ENCODE peak calls at places on chromosomes 7 and 10, in ten cellular contexts. X is heart left ventricle, O is cardiac fibroblast, N is brain microvascular endothelial cell, C is epithelial cell of esophagus, P is MM.1S, G is right lobe of liver, A is AG04450, D is astrocyte of the spinal cord, U is lower leg skin. I is an unnamed sample.

GRCh38 chr7:135620980-135621850 is 41.1 kb upstream of the STMP1 start:
- DNase-seq in U (peak), A (peak), O (peak), D (peak), C (peak), N (peak), X (peak), P (peak), G (no peak), I (peak)

GRCh38 chr7:90604383-90604782 is 8.3 kb downstream of the CDK14 start:
- DNase-seq in N (no peak), P (no peak), A (no peak), G (no peak), X (no peak), D (no peak), U (no peak), C (peak), O (no peak), I (no peak)

GRCh38 chr10:71583076-71583475 is 136.5 kb downstream of the C10orf105 start:
- DNase-seq in D (no peak), A (no peak), N (no peak), P (no peak), X (no peak), U (no peak), O (no peak), C (no peak), G (no peak), I (no peak)

GRCh38 chr7:105277341-105277740 is 111.4 kb downstream of the SRPK2 start:
- DNase-seq in D (peak), U (no peak), P (no peak), O (no peak), G (no peak), N (no peak), C (peak), A (peak), X (no peak), I (no peak)

GRCh38 chr10:52280051-52280450 is 34.0 kb upstream of the DKK1 start:
- DNase-seq in U (no peak), X (no peak), O (peak), N (no peak), A (no peak), G (no peak), C (no peak), D (no peak), P (no peak), I (no peak)

GRCh38 chr10:71331736-71332135 is 12.7 kb downstream of the SLC29A3 start:
- DNase-seq in O (no peak), C (peak), N (no peak), P (no peak), U (no peak), D (no peak), G (no peak), A (no peak), X (no peak), I (no peak)

GRCh38 chr10:26890956-26891355 is 30.2 kb upstream of the ABI1 start:
- DNase-seq in P (peak), U (peak), C (peak), X (no peak), A (peak), O (peak), N (peak), D (peak), G (no peak), I (peak)

GRCh38 chr7:27128034-27128433 is 2.5 kb downstream of the HOXA4 start:
- DNase-seq in O (no peak), A (peak), D (peak), U (no peak), N (no peak), X (no peak), P (no peak), C (no peak), G (no peak), I (no peak)

GRCh38 chr10:129966370-129966769 is 2.3 kb upstream of the EBF3 start:
- DNase-seq in A (no peak), N (no peak), C (no peak), O (no peak), P (no peak), U (no peak), X (no peak), G (no peak), D (no peak), I (no peak)

GRCh38 chr10:10361486-10361885 is 656.2 kb upstream of the CELF2 start:
- DNase-seq in D (no peak), U (no peak), C (no peak), N (no peak), X (no peak), A (no peak), P (no peak), O (no peak), G (no peak), I (no peak)

GRCh38 chr7:42237162-42237821 is at the start of gene GLI3:
- DNase-seq in D (peak), A (peak), O (peak), X (peak), C (peak), P (peak), N (peak), G (peak), U (peak), I (peak)

GRCh38 chr7:47557317-47557985 is 24.5 kb downstream of the TNS3 start:
- DNase-seq in X (no peak), A (no peak), P (no peak), O (peak), G (no peak), C (no peak), D (no peak), N (peak), U (peak), I (no peak)

GRCh38 chr10:121332829-121333765 is 265.1 kb downstream of the FGFR2 start:
- DNase-seq in A (no peak), C (peak), G (no peak), O (no peak), P (no peak), D (no peak), X (no peak), U (peak), N (no peak), I (no peak)

GRCh38 chr7:87318741-87319140 is 26.7 kb upstream of the CROT start:
- DNase-seq in P (peak), O (no peak), G (no peak), N (no peak), A (no peak), U (no peak), C (peak), D (no peak), X (no peak), I (no peak)

DNA sequence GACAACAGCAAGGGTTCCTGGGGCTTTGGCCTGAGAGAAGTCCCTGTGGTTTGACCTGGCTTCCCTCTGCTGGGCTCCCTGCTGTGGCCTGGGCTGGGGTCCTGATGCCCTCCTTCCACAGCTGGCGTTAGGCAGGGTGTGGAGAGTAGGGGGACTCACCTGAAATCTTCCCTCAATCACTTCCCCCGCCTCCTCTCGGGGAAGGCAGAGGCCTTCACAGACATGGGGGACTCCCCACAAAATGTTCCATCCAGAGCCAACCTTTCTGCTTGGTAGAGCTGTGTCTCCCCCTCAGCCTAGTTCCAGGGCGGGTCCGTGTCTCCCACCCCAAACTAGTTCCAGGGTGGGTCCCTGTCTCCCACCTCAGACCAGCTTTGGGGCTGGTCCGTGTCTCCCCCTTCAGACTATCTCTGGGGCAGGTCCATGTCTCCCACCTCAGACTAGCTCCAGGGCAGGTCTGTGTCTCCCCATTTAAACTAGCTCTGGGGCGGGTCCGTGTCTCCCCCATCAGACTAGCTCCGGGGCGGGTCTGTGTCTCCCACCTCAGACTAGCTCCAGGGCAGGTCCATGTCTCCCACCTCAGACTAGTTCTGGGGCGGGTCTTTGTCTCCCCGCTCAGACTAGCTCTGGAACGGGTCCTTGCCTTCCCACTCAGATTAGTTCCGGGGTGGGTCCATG is 2.2 kb downstream of the PVRIG start:
- DNase-seq in P (no peak), U (no peak), A (no peak), D (no peak), G (no peak), X (no peak), O (no peak), N (no peak), C (no peak), I (no peak)
- H3K4me3 ChIP-seq in P (peak), U (no peak), A (no peak), D (no peak), G (no peak), X (no peak), O (no peak), N (no peak), C (no peak), I (no peak)

DNA sequence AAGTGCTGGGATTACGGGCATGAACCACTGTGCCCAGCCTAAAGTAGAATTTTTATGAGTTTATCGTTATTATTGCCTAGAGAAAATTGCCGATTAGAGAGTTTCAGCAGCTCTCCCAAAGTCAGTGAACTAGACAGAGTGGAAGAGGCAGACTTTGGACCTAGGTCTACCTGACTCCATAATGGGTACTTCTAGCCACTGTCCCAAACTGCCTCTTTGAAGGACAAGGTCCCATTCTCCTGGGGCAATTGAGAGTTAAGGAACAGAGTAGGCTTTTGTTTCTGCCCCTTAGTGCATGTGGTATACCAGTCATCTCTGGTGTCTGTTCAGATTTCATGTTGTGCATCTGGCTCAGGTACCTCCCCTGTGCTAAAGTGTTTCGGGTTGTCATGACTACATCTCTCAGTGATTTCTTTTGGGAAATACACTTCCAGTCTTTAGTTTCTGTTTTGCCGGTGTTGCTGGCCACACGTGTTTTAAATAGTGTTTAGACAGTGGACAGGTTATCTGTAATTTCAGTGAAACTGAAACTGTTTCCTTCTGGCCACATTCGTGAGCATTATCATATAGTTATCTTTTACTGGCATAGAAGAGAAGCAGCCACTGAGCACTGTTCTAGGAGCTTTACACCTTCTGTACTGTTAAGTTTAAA is 4.7 kb downstream of the TMEM236 start:
- DNase-seq in P (peak), C (peak), X (no peak), U (no peak), O (peak), D (no peak), N (peak), G (no peak), A (no peak), I (peak)
- H3K4me3 ChIP-seq in P (peak), C (no peak), X (no peak), U (no peak), O (no peak), D (no peak), N (no peak), G (no peak), A (no peak), I (no peak)

DNA sequence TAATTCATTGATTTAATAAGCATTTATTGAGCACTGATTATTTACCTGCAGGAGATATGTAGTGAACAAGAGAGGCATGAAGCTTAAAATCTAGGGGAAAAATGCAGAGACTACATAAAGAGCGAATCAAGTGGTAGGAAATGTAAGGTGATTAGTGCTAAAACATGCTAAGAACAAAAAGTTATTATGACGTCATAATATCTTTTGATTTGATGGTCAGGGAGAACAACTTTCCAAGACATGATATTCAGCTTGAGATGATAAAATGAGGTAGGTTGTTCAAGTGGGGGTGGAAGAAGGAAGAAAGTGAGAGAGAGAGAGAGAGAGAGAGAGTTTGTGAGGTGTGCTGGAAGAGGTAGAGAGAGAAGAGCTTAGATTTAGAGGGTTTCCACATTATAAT is 317.7 kb downstream of the NRG3 start:
- DNase-seq in N (no peak), G (no peak), A (no peak), U (no peak), X (no peak), C (no peak), P (no peak), O (no peak), D (no peak), I (no peak)
- H3K4me3 ChIP-seq in N (no peak), G (no peak), A (no peak), U (no peak), X (no peak), C (no peak), P (no peak), O (no peak), D (no peak), I (no peak)

GRCh38 chr7:94394058-94394398 is 667 bp upstream of the COL1A2 start:
- DNase-seq in U (no peak), P (no peak), G (no peak), D (no peak), N (no peak), X (peak), C (no peak), A (peak), O (peak), I (no peak)
- H3K4me3 ChIP-seq in U (no peak), P (no peak), G (no peak), D (peak), N (peak), X (peak), C (no peak), A (peak), O (peak), I (peak)

DNA sequence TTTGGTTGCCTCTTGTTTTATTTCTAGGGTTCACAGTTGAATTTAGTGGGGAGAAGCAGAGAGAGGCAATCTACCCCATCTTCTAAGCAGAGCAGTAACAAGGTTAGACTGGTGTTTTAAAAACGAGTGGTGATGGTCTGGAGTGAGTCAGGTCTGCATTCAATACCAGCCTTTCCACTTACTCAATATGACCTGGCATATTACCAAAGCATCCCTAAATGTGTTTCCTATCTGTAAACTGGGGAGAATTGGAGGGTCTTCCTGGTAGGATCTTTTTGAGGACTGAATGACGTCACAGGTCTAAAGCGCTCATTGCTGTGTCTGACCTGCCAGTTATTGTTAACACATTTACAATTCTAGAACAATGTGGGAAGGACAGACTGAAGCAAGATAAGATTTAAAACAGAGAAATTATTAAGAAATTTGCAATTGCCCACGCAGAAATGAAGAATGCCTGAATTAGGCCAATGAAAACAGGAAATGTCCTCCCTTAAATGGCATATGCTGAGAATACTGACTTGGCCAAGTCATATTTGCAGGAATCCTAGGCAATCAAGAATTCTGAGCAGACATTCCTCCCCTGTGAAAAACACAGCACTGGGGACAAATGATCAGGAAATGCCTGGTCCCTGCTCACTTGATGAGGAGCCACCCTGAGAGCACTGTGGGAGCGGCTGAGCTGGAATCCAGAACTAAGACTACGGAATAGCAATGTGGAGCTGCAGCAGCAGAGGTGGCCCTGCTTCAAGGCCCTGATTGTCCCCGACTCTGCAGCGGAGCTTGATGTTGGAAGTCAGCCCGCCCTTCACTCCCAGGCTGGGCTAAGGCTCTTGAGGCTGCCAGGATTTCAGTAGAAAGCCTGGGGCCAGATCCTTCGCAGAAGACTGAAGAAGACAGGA is 184.5 kb upstream of the CXCL12 start:
- DNase-seq in C (no peak), A (peak), N (peak), X (peak), U (peak), D (peak), O (peak), G (no peak), P (no peak), I (peak)
- H3K4me3 ChIP-seq in C (no peak), A (no peak), N (no peak), X (no peak), U (no peak), D (no peak), O (no peak), G (no peak), P (no peak), I (peak)

GRCh38 chr10:35384265-35384868 is 48.1 kb downstream of the CCNY start:
- DNase-seq in A (no peak), C (peak), O (no peak), G (no peak), X (no peak), N (no peak), D (no peak), P (no peak), U (no peak), I (no peak)
- H3K4me3 ChIP-seq in A (no peak), C (no peak), O (no peak), G (no peak), X (no peak), N (no peak), D (no peak), P (no peak), U (no peak), I (no peak)

GRCh38 chr7:98619450-98620321 is 2.6 kb downstream of the NPTX2 start:
- DNase-seq in O (peak), N (no peak), X (peak), A (no peak), D (peak), G (peak), U (no peak), C (no peak), P (no peak), I (peak)

GRCh38 chr7:98618786-98619185 is 1.7 kb downstream of the NPTX2 start:
- DNase-seq in A (no peak), X (no peak), U (no peak), C (peak), D (no peak), G (peak), O (peak), P (no peak), N (no peak), I (no peak)

GRCh38 chr7:98617051-98617959 is at the start of gene NPTX2:
- DNase-seq in C (no peak), O (peak), P (no peak), A (no peak), N (no peak), G (no peak), U (no peak), D (no peak), X (peak), I (no peak)

GRCh38 chr7:98616381-98617050 is 569 bp upstream of the NPTX2 start:
- DNase-seq in P (no peak), N (no peak), U (no peak), G (no peak), X (no peak), A (no peak), O (no peak), D (no peak), C (no peak), I (no peak)

DNA sequence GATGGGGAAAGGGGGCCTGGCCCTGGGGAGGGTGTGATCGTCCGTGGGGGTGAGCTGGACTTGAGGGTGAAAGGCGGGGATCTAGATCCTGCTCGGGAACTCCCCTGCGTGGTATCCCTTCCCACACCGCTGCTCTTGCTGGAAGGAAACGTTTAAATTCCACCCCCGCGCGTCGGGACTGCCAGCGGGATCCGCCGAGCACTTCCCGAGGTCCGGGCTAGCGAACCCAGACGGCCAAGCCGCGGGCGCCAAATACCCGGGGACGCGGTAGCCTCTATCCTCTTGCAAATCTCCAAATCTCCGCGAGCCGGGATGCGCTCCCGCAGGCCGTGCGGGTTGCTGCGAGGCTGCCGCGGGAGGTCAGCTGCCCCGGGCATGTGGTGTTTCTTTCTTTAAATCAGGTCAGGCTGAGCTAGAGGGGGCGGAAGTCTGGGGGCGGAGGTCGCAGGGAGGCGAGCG is 904 bp downstream of the NPTX2 start:
- DNase-seq in O (no peak), D (no peak), C (no peak), P (no peak), X (no peak), A (no peak), G (no peak), N (no peak), U (no peak), I (no peak)
- H3K4me3 ChIP-seq in O (peak), D (no peak), C (no peak), P (no peak), X (peak), A (no peak), G (no peak), N (peak), U (no peak), I (peak)

I was measured in skeletal muscle cell.